ENCODE peak calls at places on chromosomes 16 and 17, in four cellular contexts. B is IMR-90, V is tibial artery, L is endodermal cell. S is an unnamed sample.

GRCh38 chr17:77208856-77209255 is 68.1 kb downstream of the SEC14L1 start:
- DNase-seq in L (no peak), B (peak), V (no peak), S (no peak)

GRCh38 chr16:12625068-12625467 is 178.6 kb downstream of the CPPED1 start:
- DNase-seq in B (no peak), L (peak), V (no peak), S (no peak)

GRCh38 chr17:37607637-37608368 is 1.4 kb downstream of the SYNRG start:
- DNase-seq in B (no peak), V (no peak), L (no peak), S (peak)

GRCh38 chr17:1413281-1413791 is 13.3 kb upstream of the YWHAE start:
- DNase-seq in L (no peak), B (peak), V (peak), S (no peak)

GRCh38 chr17:882827-883585 is 96.6 kb downstream of the NXN start:
- DNase-seq in L (no peak), V (peak), B (peak), S (peak)

GRCh38 chr17:42163113-42163512 is 8.3 kb upstream of the RAB5C start:
- DNase-seq in V (no peak), L (peak), B (no peak), S (peak)

GRCh38 chr16:3444032-3444388 is 530 bp downstream of the NAA60 start:
- DNase-seq in L (peak), B (peak), V (no peak), S (peak)

GRCh38 chr17:16639438-16639837 is 14.2 kb downstream of the ZNF624 start:
- DNase-seq in B (no peak), V (no peak), L (no peak), S (no peak)

GRCh38 chr17:57604771-57605733 is 140.0 kb downstream of the CCDC182 start:
- DNase-seq in B (peak), L (no peak), V (no peak), S (peak)

GRCh38 chr17:33266116-33266515 is 27.0 kb downstream of the ASIC2 start:
- DNase-seq in L (no peak), B (peak), V (no peak), S (no peak)

GRCh38 chr17:15918661-15919259 is 26.2 kb upstream of the ADORA2B start:
- DNase-seq in L (no peak), B (no peak), V (no peak), S (no peak)

GRCh38 chr17:1438593-1439083 is 17.4 kb downstream of the CRK start:
- DNase-seq in V (no peak), L (no peak), B (peak), S (no peak)

GRCh38 chr17:40322417-40323315 is 13.7 kb downstream of the RARA start:
- DNase-seq in B (peak), V (peak), L (peak), S (no peak)

GRCh38 chr17:28384281-28385036 is 13.0 kb downstream of the SARM1 start:
- DNase-seq in B (no peak), L (peak), V (peak), S (peak)

GRCh38 chr16:49827806-49828428 is 28.0 kb downstream of the ZNF423 start:
- DNase-seq in B (no peak), V (peak), L (no peak), S (no peak)
- H3K27ac ChIP-seq in B (no peak), V (peak), L (no peak), S (no peak)

DNA sequence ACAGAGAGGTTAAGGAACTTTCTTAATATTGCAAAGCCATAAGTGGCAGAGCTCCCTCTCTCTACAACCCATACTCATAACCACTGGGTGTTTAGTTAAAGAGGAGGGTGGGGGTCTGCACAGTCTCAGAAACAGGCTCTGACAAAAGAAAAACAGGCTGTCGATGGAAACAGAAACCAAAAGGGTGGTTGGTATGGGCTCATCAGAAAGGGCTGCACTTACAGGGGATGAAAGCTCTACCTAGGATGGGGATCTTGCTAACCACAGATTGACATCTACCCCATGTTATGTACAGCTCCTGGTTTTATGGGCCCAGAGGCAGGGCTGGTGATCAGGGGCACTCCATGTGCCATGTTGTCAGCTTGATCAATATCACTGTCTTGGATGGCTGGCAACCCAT is 111.4 kb downstream of the CYLD start:
- DNase-seq in V (no peak), L (no peak), B (no peak), S (no peak)
- H3K27ac ChIP-seq in V (no peak), L (no peak), B (no peak), S (no peak)

DNA sequence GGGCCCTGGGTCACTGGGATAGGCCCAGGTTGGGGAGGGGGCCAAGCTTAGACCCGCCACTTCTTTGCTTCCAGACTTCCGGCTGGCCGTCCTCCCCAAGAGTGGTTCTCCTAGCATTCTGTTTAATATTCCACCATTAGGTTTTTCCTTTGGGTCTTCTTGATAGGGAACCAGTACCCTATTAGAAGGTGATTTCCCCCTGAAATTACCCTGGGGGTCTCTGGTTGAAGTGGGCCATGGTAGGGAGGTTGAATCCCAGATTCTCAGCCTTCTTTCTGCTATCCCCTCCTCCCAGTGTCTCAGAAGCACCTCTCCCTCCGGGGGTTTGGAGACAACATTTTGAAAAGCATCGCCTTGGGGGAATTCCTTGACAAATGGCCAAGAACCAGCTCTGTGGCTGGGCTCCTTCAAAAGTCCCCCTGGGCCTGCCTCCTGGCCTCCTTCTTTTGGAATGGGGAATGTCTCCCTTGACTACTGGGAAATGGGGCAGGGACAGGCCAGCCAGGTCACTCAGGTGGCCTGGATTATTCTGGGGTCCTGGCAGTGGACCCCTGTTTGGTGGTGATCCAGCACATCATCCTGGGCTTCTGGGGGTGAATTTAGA is 5.7 kb downstream of the LASP1 start:
- DNase-seq in V (no peak), B (no peak), L (peak), S (no peak)
- H3K27ac ChIP-seq in V (peak), B (peak), L (no peak), S (peak)

DNA sequence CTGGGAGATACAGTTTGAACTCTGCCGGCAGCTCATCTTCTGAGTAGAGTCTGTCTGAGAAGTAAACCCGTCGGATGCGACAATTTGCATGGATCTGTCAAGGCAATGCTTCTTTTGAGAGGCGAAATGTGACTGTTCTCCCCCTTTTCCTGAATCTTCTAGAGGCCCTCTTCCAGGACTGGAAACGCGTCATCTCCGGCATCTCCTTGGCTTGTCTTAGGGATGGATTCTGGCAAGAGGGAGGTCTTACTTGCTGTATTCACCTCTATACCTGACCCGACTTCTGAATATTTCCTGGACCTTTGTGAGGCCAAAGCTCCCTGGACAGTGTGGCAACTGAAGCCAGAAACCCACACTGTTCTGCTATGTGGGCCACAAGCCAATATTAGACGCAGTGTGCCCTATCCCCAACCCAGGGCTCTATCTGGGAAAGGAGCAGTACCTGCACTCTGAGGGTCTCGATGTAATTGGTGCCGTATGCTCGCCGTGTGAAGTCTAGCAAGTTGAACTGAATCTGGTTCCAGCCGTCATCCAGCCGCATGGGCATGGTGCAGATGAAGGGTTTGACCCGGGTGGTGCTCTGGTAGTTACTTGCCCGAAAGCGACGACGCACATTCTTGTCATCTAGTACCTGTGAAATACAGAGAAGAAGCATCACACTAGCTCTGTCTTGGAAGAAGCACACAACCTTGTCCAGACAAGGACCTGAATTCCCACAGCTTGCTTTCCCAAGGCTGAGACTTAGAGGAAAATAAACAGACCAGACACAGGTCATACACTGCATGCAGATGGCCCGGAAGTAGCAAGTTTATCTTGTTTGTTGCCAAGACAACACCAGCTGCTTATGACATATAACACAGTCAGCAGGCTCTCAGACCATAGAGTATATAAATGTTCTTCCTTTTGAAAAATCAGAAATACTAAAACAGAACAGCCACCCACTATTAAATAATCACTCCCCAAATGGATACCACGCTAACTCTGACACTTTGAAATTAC is 14.1 kb downstream of the CFAP20 start:
- DNase-seq in V (no peak), B (peak), L (no peak), S (no peak)
- H3K27ac ChIP-seq in V (no peak), B (no peak), L (no peak), S (no peak)

GRCh38 chr16:71328151-71328550 is 30.4 kb upstream of the CALB2 start:
- DNase-seq in V (no peak), L (no peak), B (no peak), S (no peak)
- H3K27ac ChIP-seq in V (no peak), L (no peak), B (no peak), S (no peak)

GRCh38 chr17:82302498-82302963 is 14.9 kb downstream of the CD7 start:
- DNase-seq in B (no peak), L (no peak), V (no peak), S (no peak)
- H3K27ac ChIP-seq in B (no peak), L (no peak), V (no peak), S (no peak)

GRCh38 chr17:82503094-82503727 is 16.3 kb upstream of the FOXK2 start:
- DNase-seq in L (no peak), B (no peak), V (no peak), S (no peak)
- H3K27ac ChIP-seq in L (no peak), B (no peak), V (no peak), S (no peak)

GRCh38 chr17:50946891-50947843 is 81.0 kb upstream of the TOB1 start:
- DNase-seq in V (no peak), L (peak), B (no peak), S (no peak)

GRCh38 chr17:50948711-50949110 is 82.6 kb upstream of the TOB1 start:
- DNase-seq in L (no peak), B (no peak), V (no peak), S (no peak)

GRCh38 chr17:50946223-50946890 is 80.2 kb upstream of the TOB1 start:
- DNase-seq in L (peak), V (no peak), B (no peak), S (no peak)

GRCh38 chr17:50949128-50950001 is 83.2 kb upstream of the TOB1 start:
- DNase-seq in L (peak), B (no peak), V (no peak), S (no peak)

DNA sequence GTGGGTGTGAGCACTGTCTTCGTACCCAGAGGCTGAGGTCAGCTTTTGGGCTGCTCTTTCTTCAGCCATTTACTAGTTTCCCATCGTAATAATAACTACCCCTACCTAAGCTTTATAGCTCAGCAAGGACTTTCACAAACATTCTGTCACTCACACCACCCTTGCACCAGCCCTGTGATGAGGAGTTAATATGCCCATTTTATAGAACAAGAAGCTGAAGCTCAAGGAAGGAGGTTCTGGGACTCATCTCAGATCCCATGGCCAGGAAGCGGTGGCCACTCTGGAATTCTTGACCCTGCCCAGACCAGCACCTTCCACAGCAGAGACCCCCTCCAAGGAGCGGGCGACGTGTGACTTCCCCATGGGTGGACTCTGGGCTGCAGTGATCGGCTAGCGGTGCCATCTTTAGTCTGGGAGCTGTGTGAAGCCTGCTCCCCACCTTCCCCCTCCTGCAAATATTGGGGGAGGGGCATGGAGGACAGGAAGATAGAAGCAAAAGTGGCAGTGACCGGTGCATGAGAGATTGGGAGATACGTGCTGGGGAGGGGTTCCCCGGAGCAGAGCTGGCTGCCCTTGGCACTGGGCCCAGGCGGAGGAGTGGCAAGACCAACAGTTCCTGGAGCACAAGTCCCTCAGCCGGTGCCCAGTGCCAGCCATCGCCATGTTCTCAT is 81.8 kb upstream of the TOB1 start:
- DNase-seq in V (no peak), B (no peak), L (no peak), S (no peak)
- H3K27ac ChIP-seq in V (peak), B (no peak), L (no peak), S (no peak)

GRCh38 chr17:50100921-50101345 is 5.8 kb downstream of the PDK2 start:
- DNase-seq in B (peak), V (no peak), L (peak), S (no peak)
- H3K27ac ChIP-seq in B (no peak), V (peak), L (no peak), S (no peak)

DNA sequence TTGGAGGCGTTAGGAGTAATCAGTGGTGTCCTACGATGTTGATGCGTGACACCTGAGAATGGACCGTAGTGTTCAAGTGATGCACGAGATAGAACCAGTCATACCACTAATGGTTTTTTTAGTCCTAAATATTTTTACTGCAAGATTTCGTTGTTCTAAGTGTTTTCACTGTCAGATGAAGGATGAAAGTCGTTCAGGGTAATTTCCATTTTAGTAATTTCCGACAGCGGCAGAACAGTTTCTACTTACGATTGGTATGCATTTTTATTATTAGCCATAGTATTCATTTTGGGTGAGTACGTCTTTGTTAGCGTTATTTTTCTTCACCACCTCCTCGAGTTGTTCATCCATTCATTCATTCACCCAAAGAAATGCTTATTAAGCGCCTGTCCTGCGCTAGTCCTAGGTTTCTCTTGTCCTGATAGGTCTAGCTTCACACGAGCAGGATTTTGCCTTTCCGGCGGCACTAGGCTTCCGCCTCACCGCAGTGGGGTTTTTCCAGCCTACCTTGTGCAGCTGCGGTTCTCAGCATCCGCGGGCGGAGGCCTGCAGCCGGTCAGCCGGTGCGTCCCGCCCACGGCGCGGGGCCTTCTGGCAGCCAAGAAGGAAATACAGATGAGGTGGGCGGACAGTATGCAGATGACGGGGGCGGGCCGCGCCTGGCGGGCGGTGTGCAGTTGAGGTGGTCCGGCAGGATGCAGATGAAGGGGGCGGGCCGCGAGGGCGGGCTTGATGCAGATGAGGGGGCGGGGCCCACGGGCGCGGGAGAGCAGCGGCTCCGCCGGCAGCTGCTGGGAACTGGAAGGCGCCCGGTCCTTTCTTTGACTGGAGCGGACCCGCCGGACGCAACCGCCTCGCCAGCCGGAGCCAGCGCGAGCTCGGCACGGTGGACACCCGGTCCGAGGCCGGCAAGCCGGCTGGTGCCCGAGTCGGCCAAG is 146.4 kb downstream of the SPECC1 start:
- DNase-seq in V (peak), B (peak), L (peak), S (peak)
- H3K27ac ChIP-seq in V (peak), B (peak), L (peak), S (peak)

S was measured in neural progenitor cell.